ENCODE peak calls at places on chromosomes 2 and 18, in seven cellular contexts. One of them, this sample, is unnamed.

GRCh38 chr2:74747411-74748080 is 86.4 kb upstream of the HK2 start:
- DNase-seq in GM23248: peak; percentile 95
- DNase-seq in BE2C: no peak
- DNase-seq in iPS DF 6.9: no peak
- DNase-seq in tibial artery: no peak
- DNase-seq in BJ: peak; percentile 15
- DNase-seq in SK-N-SH: no peak
- DNase-seq in this sample: no peak

GRCh38 chr2:75375646-75376582 is 176.6 kb upstream of the TACR1 start:
- DNase-seq in SK-N-SH: no peak
- DNase-seq in BE2C: no peak
- DNase-seq in BJ: peak; percentile 24
- DNase-seq in iPS DF 6.9: no peak
- DNase-seq in GM23248: peak; percentile 67
- DNase-seq in tibial artery: no peak
- DNase-seq in this sample: no peak

GRCh38 chr2:235268535-235268934 is 225.3 kb upstream of the AGAP1 start:
- DNase-seq in GM23248: peak; percentile 64
- DNase-seq in iPS DF 6.9: no peak
- DNase-seq in BE2C: no peak
- DNase-seq in SK-N-SH: no peak
- DNase-seq in BJ: peak; percentile 10
- DNase-seq in tibial artery: no peak
- DNase-seq in this sample: no peak

GRCh38 chr2:183024701-183025100 is 13.6 kb downstream of the NCKAP1 start:
- DNase-seq in BE2C: no peak
- DNase-seq in GM23248: peak; percentile 42
- DNase-seq in SK-N-SH: no peak
- DNase-seq in iPS DF 6.9: no peak
- DNase-seq in tibial artery: no peak
- DNase-seq in BJ: peak; percentile 41
- DNase-seq in this sample: no peak

GRCh38 chr2:186771850-186772463 is 77.0 kb downstream of the ZSWIM2 start:
- DNase-seq in GM23248: no peak
- DNase-seq in BE2C: no peak
- DNase-seq in BJ: no peak
- DNase-seq in iPS DF 6.9: no peak
- DNase-seq in tibial artery: no peak
- DNase-seq in SK-N-SH: no peak
- DNase-seq in this sample: no peak

GRCh38 chr2:9473308-9473984 is 905 bp upstream of the IAH1 start:
- DNase-seq in iPS DF 6.9: no peak
- DNase-seq in tibial artery: no peak
- DNase-seq in GM23248: no peak
- DNase-seq in BE2C: no peak
- DNase-seq in BJ: no peak
- DNase-seq in SK-N-SH: peak; percentile 51
- DNase-seq in this sample: no peak

GRCh38 chr18:7584646-7585271 is 17.6 kb downstream of the PTPRM start:
- DNase-seq in iPS DF 6.9: no peak
- DNase-seq in BJ: no peak
- DNase-seq in GM23248: no peak
- DNase-seq in tibial artery: no peak
- DNase-seq in BE2C: no peak
- DNase-seq in SK-N-SH: no peak
- DNase-seq in this sample: no peak

GRCh38 chr2:168404764-168405163 is 51.3 kb upstream of the CERS6 start:
- DNase-seq in BE2C: no peak
- DNase-seq in SK-N-SH: no peak
- DNase-seq in iPS DF 6.9: no peak
- DNase-seq in BJ: no peak
- DNase-seq in tibial artery: no peak
- DNase-seq in GM23248: no peak
- DNase-seq in this sample: no peak

GRCh38 chr2:120375251-120376020 is 29.5 kb downstream of the INHBB start:
- DNase-seq in BE2C: no peak
- DNase-seq in iPS DF 6.9: no peak
- DNase-seq in BJ: no peak
- DNase-seq in tibial artery: no peak
- DNase-seq in SK-N-SH: no peak
- DNase-seq in GM23248: no peak
- DNase-seq in this sample: no peak

GRCh38 chr18:51765712-51766360 is 568.4 kb upstream of the MEX3C start:
- DNase-seq in iPS DF 6.9: no peak
- DNase-seq in GM23248: no peak
- DNase-seq in BJ: no peak
- DNase-seq in tibial artery: no peak
- DNase-seq in BE2C: no peak
- DNase-seq in SK-N-SH: no peak
- DNase-seq in this sample: no peak

GRCh38 chr2:84526562-84526961 is 10.3 kb downstream of the DNAH6 start:
- DNase-seq in tibial artery: no peak
- DNase-seq in BE2C: no peak
- DNase-seq in SK-N-SH: no peak
- DNase-seq in iPS DF 6.9: no peak
- DNase-seq in BJ: no peak
- DNase-seq in GM23248: peak; percentile 40
- DNase-seq in this sample: no peak

GRCh38 chr2:135552887-135553286 is 21.6 kb downstream of the R3HDM1 start:
- DNase-seq in tibial artery: no peak
- DNase-seq in GM23248: no peak
- DNase-seq in BE2C: no peak
- DNase-seq in iPS DF 6.9: no peak
- DNase-seq in SK-N-SH: no peak
- DNase-seq in BJ: no peak
- DNase-seq in this sample: no peak

GRCh38 chr2:101679037-101679726 is 18.3 kb upstream of the MAP4K4 start:
- DNase-seq in iPS DF 6.9: no peak
- DNase-seq in tibial artery: no peak
- DNase-seq in GM23248: peak; percentile 79
- DNase-seq in BE2C: no peak
- DNase-seq in BJ: peak; percentile 57
- DNase-seq in SK-N-SH: no peak
- DNase-seq in this sample: no peak

GRCh38 chr2:191565647-191566198 is 112.2 kb upstream of the NABP1 start:
- DNase-seq in tibial artery: no peak
- DNase-seq in SK-N-SH: no peak
- DNase-seq in GM23248: no peak
- DNase-seq in BJ: no peak
- DNase-seq in iPS DF 6.9: no peak
- DNase-seq in BE2C: no peak
- DNase-seq in this sample: no peak

GRCh38 chr2:129767987-129768386 is 211.5 kb upstream of the RAB6C start:
- DNase-seq in BE2C: no peak
- DNase-seq in SK-N-SH: no peak
- DNase-seq in tibial artery: no peak
- DNase-seq in iPS DF 6.9: no peak
- DNase-seq in GM23248: no peak
- DNase-seq in BJ: no peak
- DNase-seq in this sample: no peak

GRCh38 chr2:220736778-220737177 is 835.3 kb downstream of the EPHA4 start:
- DNase-seq in SK-N-SH: no peak
- DNase-seq in BE2C: no peak
- DNase-seq in iPS DF 6.9: no peak
- DNase-seq in BJ: no peak
- DNase-seq in tibial artery: no peak
- DNase-seq in GM23248: peak; percentile 11
- DNase-seq in this sample: peak; percentile 5

GRCh38 chr2:72141881-72142742 is 5.5 kb downstream of the CYP26B1 start:
- DNase-seq in GM23248: no peak
- DNase-seq in tibial artery: peak; percentile 62
- DNase-seq in BE2C: no peak
- DNase-seq in SK-N-SH: peak; percentile 27
- DNase-seq in iPS DF 6.9: no peak
- DNase-seq in BJ: no peak
- DNase-seq in this sample: no peak

GRCh38 chr2:72141032-72141645 is 6.5 kb downstream of the CYP26B1 start:
- DNase-seq in SK-N-SH: peak; percentile 21
- DNase-seq in BJ: no peak
- DNase-seq in GM23248: no peak
- DNase-seq in iPS DF 6.9: no peak
- DNase-seq in BE2C: no peak
- DNase-seq in tibial artery: peak; percentile 51
- DNase-seq in this sample: no peak

GRCh38 chr2:72139471-72139870 is 8.2 kb downstream of the CYP26B1 start:
- DNase-seq in BJ: no peak
- DNase-seq in iPS DF 6.9: no peak
- DNase-seq in BE2C: no peak
- DNase-seq in GM23248: no peak
- DNase-seq in SK-N-SH: peak; percentile 15
- DNase-seq in tibial artery: no peak
- DNase-seq in this sample: no peak

GRCh38 chr2:72139871-72140620 is 7.6 kb downstream of the CYP26B1 start:
- DNase-seq in BE2C: no peak
- DNase-seq in tibial artery: peak; percentile 57
- DNase-seq in iPS DF 6.9: no peak
- DNase-seq in SK-N-SH: peak; percentile 28
- DNase-seq in GM23248: no peak
- DNase-seq in BJ: no peak
- DNase-seq in this sample: no peak

GRCh38 chr2:72140621-72140960 is 7.1 kb downstream of the CYP26B1 start:
- DNase-seq in tibial artery: peak; percentile 54
- DNase-seq in BJ: no peak
- DNase-seq in SK-N-SH: peak; percentile 19
- DNase-seq in GM23248: no peak
- DNase-seq in BE2C: no peak
- DNase-seq in iPS DF 6.9: no peak
- DNase-seq in this sample: no peak
- H3K4me3 ChIP-seq in tibial artery: no peak overlapping the region
- H3K4me3 ChIP-seq in BJ: no peak overlapping the region
- H3K4me3 ChIP-seq in SK-N-SH: no peak overlapping the region
- H3K4me3 ChIP-seq in GM23248: no peak overlapping the region
- H3K4me3 ChIP-seq in BE2C: no peak overlapping the region
- H3K4me3 ChIP-seq in iPS DF 6.9: no peak overlapping the region
- H3K4me3 ChIP-seq in this sample: no peak overlapping the region

GRCh38 chr2:46564350-46564749 is 85.0 kb downstream of the TMEM247 start:
- DNase-seq in SK-N-SH: no peak
- DNase-seq in GM23248: no peak
- DNase-seq in tibial artery: no peak
- DNase-seq in BJ: no peak
- DNase-seq in BE2C: no peak
- DNase-seq in iPS DF 6.9: no peak
- DNase-seq in this sample: no peak

GRCh38 chr2:46561731-46562450 is 82.5 kb downstream of the TMEM247 start:
- DNase-seq in BJ: no peak
- DNase-seq in tibial artery: no peak
- DNase-seq in SK-N-SH: no peak
- DNase-seq in GM23248: peak; percentile 49
- DNase-seq in iPS DF 6.9: no peak
- DNase-seq in BE2C: no peak
- DNase-seq in this sample: no peak

GRCh38 chr2:46562451-46562841 is 83.1 kb downstream of the TMEM247 start:
- DNase-seq in SK-N-SH: no peak
- DNase-seq in iPS DF 6.9: no peak
- DNase-seq in GM23248: no peak
- DNase-seq in tibial artery: no peak
- DNase-seq in BJ: no peak
- DNase-seq in BE2C: no peak
- DNase-seq in this sample: no peak

GRCh38 chr2:46564811-46565241 is 85.5 kb downstream of the TMEM247 start:
- DNase-seq in iPS DF 6.9: no peak
- DNase-seq in GM23248: no peak
- DNase-seq in BJ: no peak
- DNase-seq in BE2C: no peak
- DNase-seq in tibial artery: no peak
- DNase-seq in SK-N-SH: no peak
- DNase-seq in this sample: peak; percentile 71

DNA sequence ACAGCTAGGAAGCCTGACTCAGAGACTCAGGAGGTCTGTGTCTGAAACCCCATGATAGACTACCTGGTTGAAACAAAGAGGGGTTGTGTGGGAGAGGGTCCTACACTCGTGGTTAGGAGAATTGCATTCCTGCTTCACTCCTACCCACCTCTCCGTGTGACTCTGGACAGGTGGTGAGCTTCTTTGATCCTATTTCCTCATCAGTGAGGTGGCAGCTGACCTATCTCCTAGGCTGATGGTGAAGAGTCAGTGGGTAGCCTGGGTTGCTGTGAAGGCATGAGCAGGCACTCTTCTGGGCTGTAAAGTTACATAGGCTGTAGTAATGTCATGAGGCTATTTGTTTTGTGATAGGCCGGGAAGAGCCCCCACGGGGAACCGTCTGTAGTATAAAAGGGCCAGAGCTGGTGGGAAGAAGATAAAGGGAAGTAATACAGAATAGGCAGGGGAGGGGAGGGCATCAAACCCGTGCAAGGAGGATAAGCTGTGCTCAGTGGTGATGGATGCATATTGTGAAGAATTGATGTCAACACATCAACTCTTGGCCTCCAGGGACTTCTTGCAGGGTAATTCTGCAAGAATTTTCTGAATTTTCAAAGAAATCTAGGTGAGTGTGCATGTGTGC is 83.9 kb downstream of the TMEM247 start:
- DNase-seq in GM23248: no peak
- DNase-seq in iPS DF 6.9: no peak
- DNase-seq in SK-N-SH: no peak
- DNase-seq in BE2C: no peak
- DNase-seq in BJ: no peak
- DNase-seq in tibial artery: no peak
- DNase-seq in this sample: no peak
- H3K4me3 ChIP-seq in GM23248: no peak overlapping the region
- H3K4me3 ChIP-seq in iPS DF 6.9: no peak overlapping the region
- H3K4me3 ChIP-seq in SK-N-SH: no peak overlapping the region
- H3K4me3 ChIP-seq in BE2C: no peak overlapping the region
- H3K4me3 ChIP-seq in BJ: no peak overlapping the region
- H3K4me3 ChIP-seq in tibial artery: no peak overlapping the region
- H3K4me3 ChIP-seq in this sample: peak overlapping the region; percentile 31

DNA sequence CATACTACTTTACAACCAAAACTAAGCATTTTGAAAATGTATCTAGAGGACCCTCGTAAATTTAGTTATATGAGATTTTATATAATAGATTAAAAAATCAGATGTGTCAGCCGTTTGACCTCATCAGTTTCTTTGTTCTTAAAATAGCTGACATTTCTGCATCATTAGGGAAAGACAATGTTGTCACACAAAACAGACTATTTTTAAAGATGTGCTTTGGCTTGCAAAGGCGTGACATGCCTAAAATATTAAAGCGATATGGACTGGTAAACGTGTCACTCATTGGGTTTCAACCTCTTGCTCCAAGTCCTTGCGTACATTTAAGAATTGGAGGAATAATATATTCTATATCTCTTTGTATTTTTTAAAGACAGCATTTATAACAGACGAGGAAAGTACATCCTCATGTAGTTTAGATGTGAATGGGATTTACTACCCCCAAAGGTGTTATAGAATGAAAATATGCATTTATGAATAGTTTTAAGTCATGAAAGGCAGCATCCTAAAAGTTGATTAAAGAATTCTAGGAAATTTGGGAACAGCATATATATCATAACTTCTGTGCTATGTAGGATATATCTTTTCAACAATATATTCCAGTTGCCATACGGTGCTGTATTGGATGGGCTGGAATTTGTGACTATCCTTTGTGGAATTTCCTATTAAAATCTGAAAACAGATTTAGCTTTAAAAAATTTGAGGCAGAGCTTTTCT is 3.8 kb downstream of the MYL12A start:
- DNase-seq in BE2C: no peak
- DNase-seq in GM23248: peak; percentile 50
- DNase-seq in iPS DF 6.9: no peak
- DNase-seq in SK-N-SH: no peak
- DNase-seq in BJ: no peak
- DNase-seq in tibial artery: no peak
- DNase-seq in this sample: no peak
- H3K4me3 ChIP-seq in BE2C: no peak overlapping the region
- H3K4me3 ChIP-seq in GM23248: peak overlapping the region; percentile 99
- H3K4me3 ChIP-seq in iPS DF 6.9: no peak overlapping the region
- H3K4me3 ChIP-seq in SK-N-SH: no peak overlapping the region
- H3K4me3 ChIP-seq in BJ: no peak overlapping the region
- H3K4me3 ChIP-seq in tibial artery: peak overlapping the region; percentile 98
- H3K4me3 ChIP-seq in this sample: no peak overlapping the region

GRCh38 chr18:80243204-80243603 is 4.1 kb downstream of the PARD6G start:
- DNase-seq in GM23248: no peak
- DNase-seq in BE2C: no peak
- DNase-seq in tibial artery: no peak
- DNase-seq in BJ: no peak
- DNase-seq in SK-N-SH: no peak
- DNase-seq in iPS DF 6.9: no peak
- DNase-seq in this sample: no peak
- H3K4me3 ChIP-seq in GM23248: no peak overlapping the region
- H3K4me3 ChIP-seq in BE2C: no peak overlapping the region
- H3K4me3 ChIP-seq in tibial artery: no peak overlapping the region
- H3K4me3 ChIP-seq in BJ: no peak overlapping the region
- H3K4me3 ChIP-seq in SK-N-SH: no peak overlapping the region
- H3K4me3 ChIP-seq in iPS DF 6.9: no peak overlapping the region
- H3K4me3 ChIP-seq in this sample: no peak overlapping the region